ENCODE peak calls at places on chromosome 2, in five cellular contexts. W is transverse colon, J is fibroblast of lung, F is heart left ventricle, P is hepatocyte. S is an unnamed sample. For H3K27me3, the result is how much of the 10 kb centered on the place peaks cover.

GRCh38 chr2:48110497-48110896 is 204.2 kb upstream of the FBXO11 start:
- DNase-seq in W (no peak), J (no peak), P (no peak), F (no peak), S (no peak)

GRCh38 chr2:202375006-202375610 is 1.0 kb upstream of the BMPR2 start:
- DNase-seq in J (peak), F (peak), W (peak), P (peak), S (peak)

GRCh38 chr2:102334471-102334870 is 21.1 kb upstream of the IL18R1 start:
- DNase-seq in W (no peak), F (no peak), P (no peak), J (peak), S (no peak)

GRCh38 chr2:133777607-133778006 is 209.3 kb upstream of the NCKAP5 start:
- DNase-seq in F (no peak), J (peak), W (no peak), P (no peak), S (no peak)

GRCh38 chr2:85243101-85244072 is 84.4 kb downstream of the TGOLN2 start:
- DNase-seq in J (peak), P (no peak), F (no peak), W (peak), S (peak)

GRCh38 chr2:64105676-64106461 is 38.4 kb downstream of the PELI1 start:
- DNase-seq in P (peak), W (peak), J (no peak), F (no peak), S (no peak)

GRCh38 chr2:70371753-70372152 is 69.9 kb upstream of the FAM136A start:
- DNase-seq in F (no peak), P (no peak), W (no peak), J (peak), S (no peak)

GRCh38 chr2:213243189-213244044 is 40.8 kb upstream of the SPAG16 start:
- DNase-seq in F (no peak), J (no peak), W (no peak), P (no peak), S (no peak)

GRCh38 chr2:32474391-32474790 is 117.6 kb downstream of the BIRC6 start:
- DNase-seq in W (no peak), P (no peak), J (peak), F (no peak), S (no peak)

GRCh38 chr2:168758970-168759820 is 43.2 kb upstream of the NOSTRIN start:
- DNase-seq in J (peak), P (peak), F (no peak), W (no peak), S (no peak)

GRCh38 chr2:114699423-114699944 is 257.0 kb downstream of the DPP10 start:
- DNase-seq in P (no peak), W (no peak), J (no peak), F (no peak), S (no peak)

GRCh38 chr2:138187221-138187620 is 222.9 kb downstream of the HNMT start:
- DNase-seq in J (no peak), W (no peak), P (no peak), F (no peak), S (no peak)

GRCh38 chr2:164803772-164804466 is 37.7 kb downstream of the COBLL1 start:
- DNase-seq in P (no peak), F (no peak), J (no peak), W (no peak), S (no peak)

GRCh38 chr2:171688129-171688465 is 828 bp downstream of the DYNC1I2 start:
- DNase-seq in F (no peak), J (peak), W (no peak), P (peak), S (no peak)

GRCh38 chr2:55144922-55145820 is 86.9 kb downstream of the CLHC1 start:
- DNase-seq in J (no peak), F (no peak), P (no peak), W (no peak), S (no peak)

GRCh38 chr2:117785740-117786139 is 28.8 kb upstream of the DDX18 start:
- DNase-seq in W (peak), J (peak), F (no peak), P (peak), S (no peak)

GRCh38 chr2:38535745-38536506 is 66.8 kb downstream of the HNRNPLL start:
- DNase-seq in F (peak), J (peak), W (peak), P (peak), S (peak)

GRCh38 chr2:207163815-207164747 is 1.7 kb downstream of the KLF7 start:
- DNase-seq in W (peak), J (peak), P (peak), F (peak), S (peak)

GRCh38 chr2:157839162-157839801 is 36.8 kb downstream of the ACVR1 start:
- DNase-seq in P (peak), F (no peak), W (no peak), J (peak), S (no peak)

GRCh38 chr2:23280401-23280800 is 104.6 kb upstream of the KLHL29 start:
- DNase-seq in W (no peak), J (no peak), F (no peak), P (no peak), S (no peak)

GRCh38 chr2:43579275-43579981 is 16.4 kb downstream of the THADA start:
- DNase-seq in P (no peak), F (no peak), J (no peak), W (no peak), S (no peak)

GRCh38 chr2:190344275-190344827 is 962 bp downstream of the INPP1 start:
- DNase-seq in P (peak), W (peak), F (peak), J (peak), S (peak)

DNA sequence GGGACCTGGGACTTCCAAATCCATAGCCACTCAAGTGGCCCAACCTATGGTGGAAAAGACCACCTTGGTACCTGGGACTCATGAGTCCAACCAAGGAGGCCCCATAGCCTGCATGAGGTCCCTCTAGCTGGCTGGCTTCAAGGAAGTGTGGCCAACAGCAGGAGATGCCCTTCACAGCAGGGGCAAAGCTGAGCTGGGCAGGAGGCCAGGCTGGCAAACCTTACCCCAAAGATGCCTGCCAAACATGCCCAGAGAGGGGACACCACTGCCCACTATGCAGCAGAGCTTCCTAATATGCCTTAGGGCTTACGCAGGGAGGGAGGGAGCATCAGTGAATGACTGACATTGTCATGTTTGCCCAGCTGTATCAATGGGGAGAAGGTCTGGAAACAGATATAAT is 188.0 kb upstream of the GLI2 start:
- DNase-seq in J (no peak), F (peak), P (no peak), W (no peak), S (no peak)
- TF ChIP-seq CTCF in J (no peak), F (no peak), P (no peak), W (no peak), S (no peak)

GRCh38 chr2:108640731-108641130 is 78.6 kb upstream of the RANBP2 start:
- DNase-seq in J (peak), F (no peak), W (no peak), P (no peak), S (no peak)
- H3K4me3 ChIP-seq in J (peak), F (no peak), W (no peak), P (no peak), S (no peak)

GRCh38 chr2:176642074-176642473 is 372.8 kb downstream of the MTX2 start:
- DNase-seq in F (no peak), J (peak), P (no peak), W (no peak), S (no peak)

GRCh38 chr2:176643711-176644110 is 374.5 kb downstream of the MTX2 start:
- DNase-seq in W (no peak), J (no peak), F (no peak), P (no peak), S (no peak)

GRCh38 chr2:176639016-176639343 is 369.7 kb downstream of the MTX2 start:
- DNase-seq in J (no peak), W (no peak), F (no peak), P (no peak), S (no peak)

GRCh38 chr2:176638167-176639015 is 369.1 kb downstream of the MTX2 start:
- DNase-seq in F (peak), J (peak), P (peak), W (peak), S (peak)

DNA sequence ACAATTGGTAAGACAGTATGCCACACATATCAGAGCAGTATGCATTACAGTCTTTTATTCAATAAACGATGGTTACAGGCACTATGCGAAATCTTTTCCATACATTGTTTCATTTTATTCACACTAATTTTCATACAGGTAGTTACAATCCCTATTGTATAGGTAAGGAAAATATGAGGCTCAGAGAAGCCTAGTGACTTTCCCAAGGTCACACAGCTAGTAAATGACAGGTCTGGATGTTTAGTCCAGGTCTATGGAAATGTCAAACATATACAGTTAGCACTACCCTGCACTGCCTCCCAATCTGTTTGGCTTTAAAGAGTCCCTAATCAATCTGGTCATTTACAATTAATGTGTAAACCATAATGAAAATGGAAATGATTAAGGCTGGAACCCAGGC is 372.2 kb downstream of the MTX2 start:
- DNase-seq in W (no peak), F (no peak), P (no peak), J (no peak), S (no peak)
- H3K27me3 ChIP-seq in W (half or more), F (half or more), P (half or more), J (under half), S (half or more)

DNA sequence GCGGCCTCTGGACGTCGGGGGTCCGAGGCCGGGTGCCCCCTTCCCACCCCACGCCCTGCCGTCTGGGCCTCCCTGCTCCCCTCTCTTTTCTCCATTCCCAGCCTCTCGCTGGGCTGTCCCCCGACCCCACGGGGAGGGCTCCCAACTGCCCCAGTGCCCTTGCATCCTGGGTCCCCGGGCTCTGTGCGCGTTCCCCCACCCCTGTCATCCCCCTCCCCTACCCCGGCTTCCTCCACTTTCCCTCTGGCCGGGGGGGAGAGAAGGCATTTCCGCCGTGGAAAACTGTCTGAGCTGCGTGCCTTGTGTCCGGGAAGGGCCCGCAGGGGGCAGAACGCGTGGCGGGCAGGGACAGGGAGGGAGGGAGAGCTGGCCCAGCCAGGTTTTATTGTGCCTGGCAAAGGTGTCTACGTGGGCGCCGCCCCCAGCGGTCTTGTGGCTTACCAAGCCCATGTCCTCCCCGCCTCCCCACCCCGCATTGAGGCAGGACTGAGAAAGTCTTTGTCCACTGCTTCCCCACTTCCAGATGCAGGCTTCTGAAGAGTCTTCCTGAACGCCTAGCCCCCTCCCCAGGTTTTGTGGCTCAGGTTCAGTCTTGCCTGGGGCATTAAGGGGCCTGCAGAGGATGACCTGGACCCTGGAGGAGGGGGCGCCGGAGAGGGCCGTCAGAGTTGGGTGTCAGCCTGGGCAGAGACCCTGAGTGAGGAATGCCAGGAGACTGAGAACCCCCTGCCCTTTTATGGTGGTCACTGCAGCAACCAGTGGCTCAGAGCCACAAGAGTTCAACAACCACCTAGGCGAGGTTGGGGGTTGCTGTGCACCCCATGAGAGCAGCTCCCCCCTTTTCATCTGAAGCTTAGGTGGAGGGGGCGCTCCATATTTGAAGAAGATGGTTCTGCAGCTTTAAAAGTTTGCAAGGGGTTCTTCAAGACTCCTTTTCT is 1.3 kb downstream of the ITM2C start:
- DNase-seq in P (peak), W (peak), J (no peak), F (no peak), S (peak)
- TF ChIP-seq CTCF in P (peak), W (peak), J (no peak), F (no peak), S (peak)

DNA sequence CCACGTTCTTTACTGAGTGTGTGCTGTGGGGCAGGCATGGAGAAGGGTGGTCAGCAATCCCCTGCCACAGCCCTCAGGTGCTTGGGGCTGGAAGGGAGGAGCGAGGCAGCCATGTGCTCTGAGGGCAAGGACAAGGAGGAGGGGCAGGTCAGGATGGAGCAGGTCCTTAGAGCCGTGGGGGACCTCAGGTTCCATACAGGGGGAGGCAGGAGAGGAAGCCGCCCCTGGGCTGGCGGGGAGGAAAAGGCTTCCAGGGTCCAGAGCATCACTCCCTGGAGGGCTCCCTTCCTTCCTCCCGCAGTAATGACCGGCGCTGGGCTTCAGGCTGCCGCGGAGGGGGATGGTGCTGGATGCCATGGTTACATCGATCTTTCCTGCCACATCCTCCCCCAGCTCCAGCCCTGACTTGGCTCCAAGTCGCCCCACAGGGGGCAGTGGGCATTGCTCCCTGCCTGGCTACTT is 6.6 kb downstream of the GAREM2 start:
- DNase-seq in W (no peak), J (no peak), P (no peak), F (no peak), S (no peak)
- H3K4me3 ChIP-seq in W (peak), J (no peak), P (peak), F (peak), S (peak)

DNA sequence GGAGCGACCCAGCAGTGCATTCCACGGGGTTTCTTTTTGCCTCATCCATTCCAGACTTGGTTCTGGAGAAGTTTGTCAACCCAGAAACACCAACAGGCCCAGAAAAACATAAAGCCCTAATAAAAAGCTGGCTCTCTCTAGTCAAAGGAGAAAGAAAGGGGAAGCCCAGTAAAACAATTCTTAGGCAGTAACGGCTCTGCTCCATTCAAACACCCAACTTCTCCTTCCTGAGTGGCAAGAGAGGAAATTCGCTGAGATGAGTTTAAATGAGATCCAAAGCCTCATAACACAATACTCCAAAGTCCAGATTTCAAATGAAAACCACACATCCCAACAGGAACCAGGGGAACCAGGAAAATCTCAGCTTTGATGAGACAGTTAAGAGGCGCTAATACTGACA is 179.9 kb downstream of the RPIA start:
- DNase-seq in F (no peak), J (no peak), P (no peak), W (no peak), S (no peak)
- H3K27me3 ChIP-seq in F (under half), J (under half), P (under half), W (under half), S (under half)

GRCh38 chr2:36704475-36705150 is 8.1 kb downstream of the VIT start:
- DNase-seq in F (no peak), J (no peak), P (no peak), W (no peak), S (no peak)

GRCh38 chr2:36706021-36706328 is 9.5 kb downstream of the VIT start:
- DNase-seq in J (no peak), F (no peak), W (no peak), P (no peak), S (no peak)

GRCh38 chr2:36706451-36706850 is 9.9 kb downstream of the VIT start:
- DNase-seq in P (no peak), J (no peak), F (no peak), W (no peak), S (no peak)

GRCh38 chr2:36707050-36707449 is 10.5 kb downstream of the VIT start:
- DNase-seq in F (no peak), W (no peak), P (peak), J (no peak), S (no peak)

DNA sequence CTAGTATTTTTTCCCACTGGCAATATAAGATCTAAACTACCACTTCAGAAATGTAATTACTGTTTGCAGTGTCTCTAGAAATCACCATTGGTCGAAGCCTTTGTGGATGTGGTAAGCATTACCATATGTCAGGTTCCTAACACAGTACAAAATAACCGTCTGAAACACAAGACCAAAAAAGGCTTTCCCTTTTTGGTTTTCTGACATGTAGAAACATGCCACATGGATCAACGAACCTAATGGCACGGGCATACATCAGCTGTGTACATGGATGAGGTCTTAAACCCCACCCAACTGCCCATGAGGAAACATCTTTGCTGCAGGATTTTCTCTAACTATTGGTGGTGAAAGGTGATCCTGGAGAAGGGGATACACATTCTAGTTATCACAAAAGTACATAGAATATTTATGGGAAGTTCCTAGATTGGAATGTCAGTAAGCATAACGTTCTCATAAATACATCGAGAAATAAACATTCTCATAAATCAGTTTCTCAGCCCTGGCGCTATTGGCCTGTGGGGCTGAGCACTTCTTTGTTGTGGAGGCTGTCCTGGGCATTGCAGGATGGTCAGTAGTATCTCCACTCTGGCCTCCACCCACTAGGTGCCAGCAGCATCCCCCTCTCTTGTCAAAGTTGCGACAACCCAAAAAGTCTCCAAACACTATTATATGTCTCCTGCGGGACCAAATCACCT is 9.0 kb downstream of the VIT start:
- DNase-seq in F (no peak), P (no peak), W (no peak), J (no peak), S (no peak)
- TF ChIP-seq CTCF in F (no peak), P (no peak), W (no peak), J (no peak), S (no peak)

S was measured in dorsolateral prefrontal cortex.